ENCODE peak calls at places on chromosomes 5 and 9, in four cellular contexts. T is adipocyte, R is fibroblast of mammary gland, O is astrocyte of the spinal cord. U is an unnamed sample.

GRCh38 chr9:19699757-19700156 is 89.1 kb downstream of the SLC24A2 start:
- DNase-seq in T (no peak), R (no peak), O (no peak), U (no peak)

GRCh38 chr5:157571357-157571827 is 4.2 kb downstream of the ADAM19 start:
- DNase-seq in T (peak), R (no peak), O (peak), U (peak)

GRCh38 chr5:60371065-60371464 is 328.9 kb downstream of the DEPDC1B start:
- DNase-seq in T (no peak), R (no peak), O (no peak), U (no peak)

GRCh38 chr5:116626272-116626723 is 51.7 kb upstream of the SEMA6A start:
- DNase-seq in T (peak), R (peak), O (peak), U (peak)

GRCh38 chr5:39175273-39175955 is 43.9 kb downstream of the FYB1 start:
- DNase-seq in T (no peak), R (no peak), O (no peak), U (no peak)

GRCh38 chr5:168187599-168187998 is 103.8 kb upstream of the WWC1 start:
- DNase-seq in T (no peak), R (no peak), O (no peak), U (no peak)

GRCh38 chr5:88883566-88884434 is 816 bp upstream of the MEF2C start:
- DNase-seq in T (peak), R (peak), O (peak), U (peak)

GRCh38 chr9:91197232-91198181 is 164.2 kb downstream of the AUH start:
- DNase-seq in T (peak), R (peak), O (peak), U (peak)

GRCh38 chr5:139967353-139967752 is 75.7 kb downstream of the NRG2 start:
- DNase-seq in T (no peak), R (no peak), O (no peak), U (no peak)

GRCh38 chr5:96691503-96692303 is 29.5 kb downstream of the CAST start:
- DNase-seq in T (peak), R (no peak), O (no peak), U (peak)

GRCh38 chr9:89006308-89006707 is 15.0 kb downstream of the S1PR3 start:
- DNase-seq in T (peak), R (no peak), O (no peak), U (peak)

GRCh38 chr9:70561111-70561510 is 146.7 kb upstream of the KLF9 start:
- DNase-seq in T (no peak), R (no peak), O (no peak), U (no peak)

GRCh38 chr5:137122558-137122957 is 376.6 kb downstream of the SPOCK1 start:
- DNase-seq in T (no peak), R (no peak), O (no peak), U (no peak)

GRCh38 chr5:40428129-40428528 is 251.6 kb upstream of the PTGER4 start:
- DNase-seq in T (peak), R (peak), O (peak), U (peak)

GRCh38 chr5:53482717-53483638 is 2.5 kb downstream of the FST start:
- DNase-seq in T (peak), R (peak), O (peak), U (peak)

GRCh38 chr5:60510663-60511062 is 189.3 kb downstream of the DEPDC1B start:
- DNase-seq in T (no peak), R (no peak), O (no peak), U (no peak)

GRCh38 chr9:134189167-134189474 is 24.8 kb upstream of the RNU6ATAC start:
- DNase-seq in T (peak), R (no peak), O (no peak), U (no peak)

GRCh38 chr9:101580076-101580475 is 14.7 kb downstream of the PPP3R2 start:
- DNase-seq in T (no peak), R (no peak), O (no peak), U (no peak)

GRCh38 chr9:89929721-89930480 is 325.1 kb downstream of the GADD45G start:
- DNase-seq in T (no peak), R (peak), O (no peak), U (peak)

GRCh38 chr9:128102861-128103588 is 24.5 kb downstream of the PTGES2 start:
- DNase-seq in T (no peak), R (no peak), O (no peak), U (no peak)

GRCh38 chr5:55897905-55898304 is 46.7 kb downstream of the IL31RA start:
- DNase-seq in T (peak), R (peak), O (peak), U (peak)

DNA sequence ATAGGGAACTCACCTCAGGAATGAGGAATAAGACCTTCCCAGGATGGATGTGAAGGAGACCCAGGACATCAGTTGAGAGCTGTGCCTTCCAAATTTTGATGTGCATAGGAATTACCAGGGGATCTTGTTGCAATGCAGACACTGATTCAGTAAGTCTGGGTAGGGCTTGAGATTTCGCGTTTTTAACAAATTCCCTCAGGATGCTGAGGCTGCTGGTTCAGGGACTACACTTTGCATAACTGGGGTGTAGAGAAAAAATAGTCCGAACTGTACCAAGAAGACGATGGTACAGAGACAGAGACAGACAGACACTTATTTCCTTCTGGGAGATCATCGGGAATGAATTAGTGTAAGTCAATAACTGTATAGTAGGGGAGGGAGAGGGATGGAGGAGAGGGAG is 82.3 kb upstream of the FREM1 start:
- DNase-seq in T (no peak), R (peak), O (peak), U (no peak)
- H3K4me3 ChIP-seq in T (peak), R (peak), O (peak), U (no peak)

DNA sequence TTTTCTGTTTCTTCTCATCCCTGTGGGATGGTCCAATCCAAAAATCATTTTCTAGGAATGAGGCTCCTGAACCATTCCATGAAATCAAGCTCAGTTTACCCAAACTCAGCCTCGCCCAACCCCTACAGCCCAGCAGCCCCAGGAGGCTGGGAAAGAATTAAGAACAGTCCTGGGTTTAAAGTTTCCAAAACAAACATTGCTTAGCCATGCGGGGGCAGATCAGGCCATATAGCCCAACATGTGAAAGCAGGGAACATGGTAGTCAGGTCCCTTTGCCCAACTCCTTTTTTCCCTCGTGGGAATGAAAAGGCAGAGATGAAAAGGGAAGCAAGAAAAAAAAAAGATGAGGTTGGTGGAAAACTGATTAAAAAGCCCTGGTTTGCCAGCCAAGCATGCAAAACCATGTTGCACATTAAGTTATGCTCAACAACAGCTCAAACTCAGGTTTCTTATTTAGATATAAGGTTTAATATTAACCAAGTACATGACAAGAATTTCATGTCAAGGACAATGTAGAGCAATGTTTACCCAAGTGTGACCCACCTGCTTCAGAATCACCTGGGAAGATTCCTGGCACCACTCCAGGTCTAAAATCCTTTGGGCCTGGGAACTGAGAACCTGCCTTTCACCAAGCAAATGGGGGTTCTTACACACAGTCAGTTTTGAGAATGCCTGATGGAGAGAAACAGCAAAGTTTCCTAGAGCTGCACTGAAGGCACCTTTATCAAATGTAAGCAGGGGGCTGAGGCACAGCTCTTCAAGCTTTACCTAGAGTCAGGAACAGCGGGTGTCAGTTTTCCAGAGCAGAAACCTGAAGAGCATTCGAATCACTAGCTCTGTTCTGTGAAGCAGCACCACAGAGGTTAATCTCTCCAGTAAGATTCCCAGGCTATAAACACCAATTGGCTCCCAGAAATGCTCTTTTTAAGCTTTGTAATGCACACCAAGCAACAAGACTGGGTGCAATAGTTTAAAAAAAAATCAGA is 1.7 kb downstream of the FREM1 start:
- DNase-seq in T (no peak), R (no peak), O (no peak), U (no peak)
- H3K4me3 ChIP-seq in T (no peak), R (no peak), O (no peak), U (no peak)

DNA sequence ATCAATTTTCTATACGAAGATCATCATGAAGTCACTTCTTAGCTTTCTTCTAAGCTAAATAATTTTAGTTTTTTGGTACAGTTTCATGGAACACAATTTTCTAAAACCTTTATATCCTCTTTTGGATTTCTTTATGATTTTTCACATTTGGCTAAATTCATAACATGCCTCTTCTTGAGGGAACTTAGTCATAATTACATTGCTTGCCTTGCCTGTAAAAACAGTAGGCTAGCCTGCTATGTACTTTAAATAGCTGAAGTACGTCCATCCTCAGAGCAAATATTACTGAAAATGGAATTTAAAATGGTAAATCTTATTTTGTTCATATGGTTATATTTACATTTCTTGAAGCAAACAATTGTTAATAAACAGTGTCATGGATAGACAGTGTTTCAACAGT is 225.0 kb downstream of the VPS13A start:
- DNase-seq in T (peak), R (peak), O (peak), U (peak)
- H3K4me3 ChIP-seq in T (no peak), R (no peak), O (no peak), U (no peak)

GRCh38 chr5:78672154-78672553 is 23.6 kb upstream of the LHFPL2 start:
- DNase-seq in T (no peak), R (no peak), O (no peak), U (no peak)

GRCh38 chr5:78671609-78672008 is 23.0 kb upstream of the LHFPL2 start:
- DNase-seq in T (peak), R (peak), O (peak), U (peak)

GRCh38 chr5:78669331-78669730 is 20.8 kb upstream of the LHFPL2 start:
- DNase-seq in T (no peak), R (no peak), O (no peak), U (no peak)

GRCh38 chr5:78667461-78668103 is 19.0 kb upstream of the LHFPL2 start:
- DNase-seq in T (no peak), R (peak), O (no peak), U (peak)

GRCh38 chr5:78670870-78671269 is 22.3 kb upstream of the LHFPL2 start:
- DNase-seq in T (no peak), R (no peak), O (no peak), U (no peak)
- H3K4me3 ChIP-seq in T (no peak), R (no peak), O (no peak), U (no peak)